ENCODE peak calls at places on chromosome 18, in four cellular contexts. One of them, this sample, is unnamed.

GRCh38 chr18:12554796-12555388 is 103.0 kb downstream of the SPIRE1 start:
- DNase-seq in NCI-H1694 treated with DMSO at 0.1 percent for 48 hours: no peak
- DNase-seq in stimulated activated CD8-positive, alpha-beta memory T cell treated with anti-CD3 and anti-CD28 coated beads, Interleukin-15, amount 100 ng/mL, for 4 hours: no peak
- DNase-seq in HL-60: peak
- DNase-seq in this sample: no peak

GRCh38 chr18:69817335-69817935 is 130.2 kb downstream of the CD226 start:
- DNase-seq in stimulated activated CD8-positive, alpha-beta memory T cell treated with anti-CD3 and anti-CD28 coated beads, Interleukin-15, amount 100 ng/mL, for 4 hours: no peak
- DNase-seq in HL-60: no peak
- DNase-seq in NCI-H1694 treated with DMSO at 0.1 percent for 48 hours: no peak
- DNase-seq in this sample: no peak

GRCh38 chr18:75248426-75249191 is 38.0 kb downstream of the TSHZ1 start:
- DNase-seq in stimulated activated CD8-positive, alpha-beta memory T cell treated with anti-CD3 and anti-CD28 coated beads, Interleukin-15, amount 100 ng/mL, for 4 hours: no peak
- DNase-seq in NCI-H1694 treated with DMSO at 0.1 percent for 48 hours: no peak
- DNase-seq in HL-60: no peak
- DNase-seq in this sample: no peak

GRCh38 chr18:32734442-32734841 is 38.4 kb downstream of the KLHL14 start:
- DNase-seq in stimulated activated CD8-positive, alpha-beta memory T cell treated with anti-CD3 and anti-CD28 coated beads, Interleukin-15, amount 100 ng/mL, for 4 hours: no peak
- DNase-seq in HL-60: no peak
- DNase-seq in NCI-H1694 treated with DMSO at 0.1 percent for 48 hours: no peak
- DNase-seq in this sample: no peak

GRCh38 chr18:2111456-2111855 is 459.8 kb downstream of the METTL4 start:
- DNase-seq in NCI-H1694 treated with DMSO at 0.1 percent for 48 hours: no peak
- DNase-seq in HL-60: no peak
- DNase-seq in stimulated activated CD8-positive, alpha-beta memory T cell treated with anti-CD3 and anti-CD28 coated beads, Interleukin-15, amount 100 ng/mL, for 4 hours: no peak
- DNase-seq in this sample: no peak

GRCh38 chr18:2985628-2986027 is 27.3 kb downstream of the LPIN2 start:
- DNase-seq in NCI-H1694 treated with DMSO at 0.1 percent for 48 hours: no peak
- DNase-seq in HL-60: no peak
- DNase-seq in stimulated activated CD8-positive, alpha-beta memory T cell treated with anti-CD3 and anti-CD28 coated beads, Interleukin-15, amount 100 ng/mL, for 4 hours: no peak
- DNase-seq in this sample: no peak

GRCh38 chr18:35347991-35348390 is 3.8 kb upstream of the ZNF24 start:
- DNase-seq in NCI-H1694 treated with DMSO at 0.1 percent for 48 hours: no peak
- DNase-seq in HL-60: no peak
- DNase-seq in stimulated activated CD8-positive, alpha-beta memory T cell treated with anti-CD3 and anti-CD28 coated beads, Interleukin-15, amount 100 ng/mL, for 4 hours: no peak
- DNase-seq in this sample: no peak

GRCh38 chr18:79934311-79935097 is 16.9 kb downstream of the SLC66A2 start:
- DNase-seq in HL-60: no peak
- DNase-seq in stimulated activated CD8-positive, alpha-beta memory T cell treated with anti-CD3 and anti-CD28 coated beads, Interleukin-15, amount 100 ng/mL, for 4 hours: no peak
- DNase-seq in NCI-H1694 treated with DMSO at 0.1 percent for 48 hours: no peak
- DNase-seq in this sample: no peak

GRCh38 chr18:74715865-74716712 is 118.4 kb downstream of the ZNF407 start:
- DNase-seq in HL-60: no peak
- DNase-seq in stimulated activated CD8-positive, alpha-beta memory T cell treated with anti-CD3 and anti-CD28 coated beads, Interleukin-15, amount 100 ng/mL, for 4 hours: no peak
- DNase-seq in NCI-H1694 treated with DMSO at 0.1 percent for 48 hours: no peak
- DNase-seq in this sample: no peak

GRCh38 chr18:24126155-24126947 is 12.5 kb upstream of the CABYR start:
- DNase-seq in NCI-H1694 treated with DMSO at 0.1 percent for 48 hours: no peak
- DNase-seq in stimulated activated CD8-positive, alpha-beta memory T cell treated with anti-CD3 and anti-CD28 coated beads, Interleukin-15, amount 100 ng/mL, for 4 hours: no peak
- DNase-seq in HL-60: no peak
- DNase-seq in this sample: no peak